ENCODE peak calls at places on chromosomes 3 and 15, in five cellular contexts. V, Y, Q, J and F are unnamed samples.

GRCh38 chr15:64527263-64527984 is 67.0 kb downstream of the ZNF609 start:
- DNase-seq in V (no peak), Y (no peak), Q (no peak), J (no peak), F (no peak)

GRCh38 chr3:136733317-136733833 is 18.8 kb downstream of the STAG1 start:
- DNase-seq in V (no peak), Y (no peak), Q (no peak), J (no peak), F (no peak)

GRCh38 chr15:63466378-63467192 is 37.8 kb upstream of the USP3 start:
- DNase-seq in V (peak; percentile 55), Y (peak; percentile 82), Q (peak; percentile 49), J (no peak), F (peak; percentile 76)

GRCh38 chr3:116350119-116350733 is 95.1 kb downstream of the LSAMP start:
- DNase-seq in V (no peak), Y (no peak), Q (no peak), J (no peak), F (no peak)

GRCh38 chr3:165749241-165749640 is 88.0 kb downstream of the BCHE start:
- DNase-seq in V (no peak), Y (no peak), Q (no peak), J (no peak), F (no peak)

GRCh38 chr3:46378426-46378942 is 7.7 kb downstream of the CCR5 start:
- DNase-seq in V (peak; percentile 83), Y (no peak), Q (no peak), J (peak; percentile 91), F (peak; percentile 76)

GRCh38 chr3:172159962-172160538 is 120.7 kb downstream of the FNDC3B start:
- DNase-seq in V (no peak), Y (no peak), Q (no peak), J (no peak), F (no peak)

GRCh38 chr3:140736863-140737460 is 59.1 kb downstream of the TRIM42 start:
- DNase-seq in V (peak; percentile 71), Y (peak; percentile 64), Q (peak; percentile 52), J (no peak), F (no peak)

GRCh38 chr3:16004812-16005211 is 169.7 kb upstream of the GALNT15 start:
- DNase-seq in V (no peak), Y (no peak), Q (no peak), J (no peak), F (no peak)

GRCh38 chr3:102114264-102114979 is 265.1 kb downstream of the NFKBIZ start:
- DNase-seq in V (no peak), Y (no peak), Q (no peak), J (no peak), F (peak; percentile 78)

GRCh38 chr15:73570355-73571032 is 62.7 kb downstream of the NPTN start:
- DNase-seq in V (no peak), Y (no peak), Q (no peak), J (no peak), F (no peak)

GRCh38 chr3:129470861-129471260 is 30.8 kb downstream of the IFT122 start:
- DNase-seq in V (no peak), Y (no peak), Q (no peak), J (no peak), F (no peak)

GRCh38 chr15:51620647-51621046 is 1.9 kb downstream of the DMXL2 start:
- DNase-seq in V (no peak), Y (no peak), Q (no peak), J (no peak), F (no peak)

GRCh38 chr15:40346579-40347558 is 4.0 kb upstream of the PHGR1 start:
- DNase-seq in V (no peak), Y (no peak), Q (no peak), J (no peak), F (no peak)

GRCh38 chr3:125186800-125187598 is 25.5 kb downstream of the SLC12A8 start:
- DNase-seq in V (peak; percentile 52), Y (no peak), Q (no peak), J (peak; percentile 76), F (no peak)

GRCh38 chr3:52240059-52240885 is 1.3 kb upstream of the TWF2 start:
- DNase-seq in V (no peak), Y (peak; percentile 59), Q (peak; percentile 70), J (peak; percentile 94), F (peak; percentile 20)

GRCh38 chr3:186772886-186773417 is 10.4 kb upstream of the EIF4A2 start:
- DNase-seq in V (no peak), Y (no peak), Q (no peak), J (peak; percentile 92), F (peak; percentile 46)

GRCh38 chr3:45785626-45786150 is 10.6 kb downstream of the SLC6A20 start:
- DNase-seq in V (peak; percentile 17), Y (no peak), Q (no peak), J (peak; percentile 67), F (no peak)

GRCh38 chr3:150114873-150115570 is 144.3 kb upstream of the PFN2 start:
- DNase-seq in V (no peak), Y (no peak), Q (no peak), J (no peak), F (peak; percentile 2)

GRCh38 chr3:132196113-132196512 is 121.1 kb upstream of the ACP3 start:
- DNase-seq in V (no peak), Y (no peak), Q (no peak), J (no peak), F (no peak)

GRCh38 chr3:120214161-120214560 is 70.9 kb downstream of the GPR156 start:
- DNase-seq in V (no peak), Y (peak; percentile 31), Q (peak; percentile 43), J (no peak), F (no peak)